ENCODE peak calls at places on chromosomes 11 and 22, in seven cellular contexts. One of them, this sample, is unnamed.

GRCh38 chr22:18955696-18956095 is 19.6 kb upstream of the PRODH start:
- DNase-seq in pons: no peak
- DNase-seq in AG09319: no peak
- DNase-seq in iPS-NIHi11: no peak
- DNase-seq in stimulated activated CD4-positive, alpha-beta T cell treated with anti-CD3 and anti-CD28 coated beads, TNF-alpha, amount 100 ng/mL, for 24 hours: no peak
- DNase-seq in activated CD8-positive, alpha-beta memory T cell treated with anti-CD3 and anti-CD28 coated beads for 1 hour: no peak
- DNase-seq in activated T-cell treated with anti-CD3 and anti-CD28 coated beads for 48 hours: no peak
- DNase-seq in this sample: no peak

GRCh38 chr11:112215621-112216020 is 10.6 kb upstream of the PTS start:
- DNase-seq in pons: no peak
- DNase-seq in AG09319: no peak
- DNase-seq in iPS-NIHi11: no peak
- DNase-seq in stimulated activated CD4-positive, alpha-beta T cell treated with anti-CD3 and anti-CD28 coated beads, TNF-alpha, amount 100 ng/mL, for 24 hours: no peak
- DNase-seq in activated CD8-positive, alpha-beta memory T cell treated with anti-CD3 and anti-CD28 coated beads for 1 hour: no peak
- DNase-seq in activated T-cell treated with anti-CD3 and anti-CD28 coated beads for 48 hours: no peak
- DNase-seq in this sample: no peak

GRCh38 chr11:33868646-33869461 is 23.0 kb downstream of the LMO2 start:
- DNase-seq in pons: no peak
- DNase-seq in AG09319: no peak
- DNase-seq in iPS-NIHi11: peak; percentile 23
- DNase-seq in stimulated activated CD4-positive, alpha-beta T cell treated with anti-CD3 and anti-CD28 coated beads, TNF-alpha, amount 100 ng/mL, for 24 hours: no peak
- DNase-seq in activated CD8-positive, alpha-beta memory T cell treated with anti-CD3 and anti-CD28 coated beads for 1 hour: no peak
- DNase-seq in activated T-cell treated with anti-CD3 and anti-CD28 coated beads for 48 hours: no peak
- DNase-seq in this sample: peak; percentile 13

GRCh38 chr22:37335819-37336199 is 53.5 kb downstream of the CYTH4 start:
- DNase-seq in pons: no peak
- DNase-seq in AG09319: no peak
- DNase-seq in iPS-NIHi11: no peak
- DNase-seq in stimulated activated CD4-positive, alpha-beta T cell treated with anti-CD3 and anti-CD28 coated beads, TNF-alpha, amount 100 ng/mL, for 24 hours: no peak
- DNase-seq in activated CD8-positive, alpha-beta memory T cell treated with anti-CD3 and anti-CD28 coated beads for 1 hour: no peak
- DNase-seq in activated T-cell treated with anti-CD3 and anti-CD28 coated beads for 48 hours: no peak
- DNase-seq in this sample: no peak

GRCh38 chr22:19713650-19714319 is 518 bp upstream of the SEPTIN5 start:
- DNase-seq in pons: no peak
- DNase-seq in AG09319: no peak
- DNase-seq in iPS-NIHi11: peak; percentile 72
- DNase-seq in stimulated activated CD4-positive, alpha-beta T cell treated with anti-CD3 and anti-CD28 coated beads, TNF-alpha, amount 100 ng/mL, for 24 hours: no peak
- DNase-seq in activated CD8-positive, alpha-beta memory T cell treated with anti-CD3 and anti-CD28 coated beads for 1 hour: no peak
- DNase-seq in activated T-cell treated with anti-CD3 and anti-CD28 coated beads for 48 hours: no peak
- DNase-seq in this sample: peak; percentile 23

GRCh38 chr11:84250834-84251613 is 964.9 kb upstream of the CCDC90B start:
- DNase-seq in pons: no peak
- DNase-seq in AG09319: no peak
- DNase-seq in iPS-NIHi11: no peak
- DNase-seq in stimulated activated CD4-positive, alpha-beta T cell treated with anti-CD3 and anti-CD28 coated beads, TNF-alpha, amount 100 ng/mL, for 24 hours: no peak
- DNase-seq in activated CD8-positive, alpha-beta memory T cell treated with anti-CD3 and anti-CD28 coated beads for 1 hour: no peak
- DNase-seq in activated T-cell treated with anti-CD3 and anti-CD28 coated beads for 48 hours: no peak
- DNase-seq in this sample: no peak

GRCh38 chr22:49400866-49401598 is 426.6 kb downstream of the BRD1 start:
- DNase-seq in pons: no peak
- DNase-seq in AG09319: no peak
- DNase-seq in iPS-NIHi11: no peak
- DNase-seq in stimulated activated CD4-positive, alpha-beta T cell treated with anti-CD3 and anti-CD28 coated beads, TNF-alpha, amount 100 ng/mL, for 24 hours: no peak
- DNase-seq in activated CD8-positive, alpha-beta memory T cell treated with anti-CD3 and anti-CD28 coated beads for 1 hour: no peak
- DNase-seq in activated T-cell treated with anti-CD3 and anti-CD28 coated beads for 48 hours: no peak
- DNase-seq in this sample: no peak

GRCh38 chr11:76589945-76590630 is 80.5 kb downstream of the LRRC32 start:
- DNase-seq in pons: no peak
- DNase-seq in AG09319: no peak
- DNase-seq in iPS-NIHi11: peak; percentile 48
- DNase-seq in stimulated activated CD4-positive, alpha-beta T cell treated with anti-CD3 and anti-CD28 coated beads, TNF-alpha, amount 100 ng/mL, for 24 hours: no peak
- DNase-seq in activated CD8-positive, alpha-beta memory T cell treated with anti-CD3 and anti-CD28 coated beads for 1 hour: no peak
- DNase-seq in activated T-cell treated with anti-CD3 and anti-CD28 coated beads for 48 hours: no peak
- DNase-seq in this sample: no peak

GRCh38 chr11:9626778-9627394 is 37.0 kb upstream of the SWAP70 start:
- DNase-seq in pons: no peak
- DNase-seq in AG09319: no peak
- DNase-seq in iPS-NIHi11: peak; percentile 73
- DNase-seq in stimulated activated CD4-positive, alpha-beta T cell treated with anti-CD3 and anti-CD28 coated beads, TNF-alpha, amount 100 ng/mL, for 24 hours: no peak
- DNase-seq in activated CD8-positive, alpha-beta memory T cell treated with anti-CD3 and anti-CD28 coated beads for 1 hour: no peak
- DNase-seq in activated T-cell treated with anti-CD3 and anti-CD28 coated beads for 48 hours: no peak
- DNase-seq in this sample: no peak

GRCh38 chr11:125313271-125314222 is 149.0 kb downstream of the PKNOX2 start:
- DNase-seq in pons: peak; percentile 4
- DNase-seq in AG09319: no peak
- DNase-seq in iPS-NIHi11: no peak
- DNase-seq in stimulated activated CD4-positive, alpha-beta T cell treated with anti-CD3 and anti-CD28 coated beads, TNF-alpha, amount 100 ng/mL, for 24 hours: no peak
- DNase-seq in activated CD8-positive, alpha-beta memory T cell treated with anti-CD3 and anti-CD28 coated beads for 1 hour: no peak
- DNase-seq in activated T-cell treated with anti-CD3 and anti-CD28 coated beads for 48 hours: no peak
- DNase-seq in this sample: peak; percentile 32

GRCh38 chr11:75868990-75869389 is 54.0 kb downstream of the UVRAG start:
- DNase-seq in pons: peak; percentile 55
- DNase-seq in AG09319: no peak
- DNase-seq in iPS-NIHi11: no peak
- DNase-seq in stimulated activated CD4-positive, alpha-beta T cell treated with anti-CD3 and anti-CD28 coated beads, TNF-alpha, amount 100 ng/mL, for 24 hours: no peak
- DNase-seq in activated CD8-positive, alpha-beta memory T cell treated with anti-CD3 and anti-CD28 coated beads for 1 hour: no peak
- DNase-seq in activated T-cell treated with anti-CD3 and anti-CD28 coated beads for 48 hours: no peak
- DNase-seq in this sample: no peak

GRCh38 chr11:83044958-83045712 is 26.6 kb downstream of the RAB30 start:
- DNase-seq in pons: no peak
- DNase-seq in AG09319: no peak
- DNase-seq in iPS-NIHi11: no peak
- DNase-seq in stimulated activated CD4-positive, alpha-beta T cell treated with anti-CD3 and anti-CD28 coated beads, TNF-alpha, amount 100 ng/mL, for 24 hours: no peak
- DNase-seq in activated CD8-positive, alpha-beta memory T cell treated with anti-CD3 and anti-CD28 coated beads for 1 hour: no peak
- DNase-seq in activated T-cell treated with anti-CD3 and anti-CD28 coated beads for 48 hours: no peak
- DNase-seq in this sample: no peak

GRCh38 chr11:44427432-44427831 is 117.5 kb upstream of the ALX4 start:
- DNase-seq in pons: no peak
- DNase-seq in AG09319: no peak
- DNase-seq in iPS-NIHi11: peak; percentile 73
- DNase-seq in stimulated activated CD4-positive, alpha-beta T cell treated with anti-CD3 and anti-CD28 coated beads, TNF-alpha, amount 100 ng/mL, for 24 hours: no peak
- DNase-seq in activated CD8-positive, alpha-beta memory T cell treated with anti-CD3 and anti-CD28 coated beads for 1 hour: no peak
- DNase-seq in activated T-cell treated with anti-CD3 and anti-CD28 coated beads for 48 hours: no peak
- DNase-seq in this sample: no peak

GRCh38 chr22:38935023-38935422 is 22.4 kb upstream of the APOBEC3A start:
- DNase-seq in pons: no peak
- DNase-seq in AG09319: no peak
- DNase-seq in iPS-NIHi11: no peak
- DNase-seq in stimulated activated CD4-positive, alpha-beta T cell treated with anti-CD3 and anti-CD28 coated beads, TNF-alpha, amount 100 ng/mL, for 24 hours: no peak
- DNase-seq in activated CD8-positive, alpha-beta memory T cell treated with anti-CD3 and anti-CD28 coated beads for 1 hour: no peak
- DNase-seq in activated T-cell treated with anti-CD3 and anti-CD28 coated beads for 48 hours: no peak
- DNase-seq in this sample: peak; percentile 96

GRCh38 chr11:14583252-14584105 is 60.1 kb upstream of the PDE3B start:
- DNase-seq in pons: no peak
- DNase-seq in AG09319: no peak
- DNase-seq in iPS-NIHi11: no peak
- DNase-seq in stimulated activated CD4-positive, alpha-beta T cell treated with anti-CD3 and anti-CD28 coated beads, TNF-alpha, amount 100 ng/mL, for 24 hours: no peak
- DNase-seq in activated CD8-positive, alpha-beta memory T cell treated with anti-CD3 and anti-CD28 coated beads for 1 hour: no peak
- DNase-seq in activated T-cell treated with anti-CD3 and anti-CD28 coated beads for 48 hours: no peak
- DNase-seq in this sample: no peak

GRCh38 chr22:23217171-23218052 is 37.1 kb downstream of the BCR start:
- DNase-seq in pons: no peak
- DNase-seq in AG09319: no peak
- DNase-seq in iPS-NIHi11: no peak
- DNase-seq in stimulated activated CD4-positive, alpha-beta T cell treated with anti-CD3 and anti-CD28 coated beads, TNF-alpha, amount 100 ng/mL, for 24 hours: no peak
- DNase-seq in activated CD8-positive, alpha-beta memory T cell treated with anti-CD3 and anti-CD28 coated beads for 1 hour: no peak
- DNase-seq in activated T-cell treated with anti-CD3 and anti-CD28 coated beads for 48 hours: no peak
- DNase-seq in this sample: no peak

GRCh38 chr11:72754544-72755155 is 2.4 kb upstream of the ARAP1 start:
- DNase-seq in pons: no peak
- DNase-seq in AG09319: no peak
- DNase-seq in iPS-NIHi11: no peak
- DNase-seq in stimulated activated CD4-positive, alpha-beta T cell treated with anti-CD3 and anti-CD28 coated beads, TNF-alpha, amount 100 ng/mL, for 24 hours: no peak
- DNase-seq in activated CD8-positive, alpha-beta memory T cell treated with anti-CD3 and anti-CD28 coated beads for 1 hour: no peak
- DNase-seq in activated T-cell treated with anti-CD3 and anti-CD28 coated beads for 48 hours: no peak
- DNase-seq in this sample: no peak

GRCh38 chr22:38452373-38453064 is 2.5 kb downstream of the KCNJ4 start:
- DNase-seq in pons: no peak
- DNase-seq in AG09319: no peak
- DNase-seq in iPS-NIHi11: no peak
- DNase-seq in stimulated activated CD4-positive, alpha-beta T cell treated with anti-CD3 and anti-CD28 coated beads, TNF-alpha, amount 100 ng/mL, for 24 hours: no peak
- DNase-seq in activated CD8-positive, alpha-beta memory T cell treated with anti-CD3 and anti-CD28 coated beads for 1 hour: no peak
- DNase-seq in activated T-cell treated with anti-CD3 and anti-CD28 coated beads for 48 hours: no peak
- DNase-seq in this sample: peak; percentile 52

GRCh38 chr11:69866648-69867047 is 47.4 kb upstream of the FGF3 start:
- DNase-seq in pons: no peak
- DNase-seq in AG09319: no peak
- DNase-seq in iPS-NIHi11: no peak
- DNase-seq in stimulated activated CD4-positive, alpha-beta T cell treated with anti-CD3 and anti-CD28 coated beads, TNF-alpha, amount 100 ng/mL, for 24 hours: no peak
- DNase-seq in activated CD8-positive, alpha-beta memory T cell treated with anti-CD3 and anti-CD28 coated beads for 1 hour: no peak
- DNase-seq in activated T-cell treated with anti-CD3 and anti-CD28 coated beads for 48 hours: no peak
- DNase-seq in this sample: no peak

GRCh38 chr22:37566329-37566837 is 6.1 kb downstream of the CDC42EP1 start:
- DNase-seq in pons: peak; percentile 43
- DNase-seq in AG09319: no peak
- DNase-seq in iPS-NIHi11: no peak
- DNase-seq in stimulated activated CD4-positive, alpha-beta T cell treated with anti-CD3 and anti-CD28 coated beads, TNF-alpha, amount 100 ng/mL, for 24 hours: no peak
- DNase-seq in activated CD8-positive, alpha-beta memory T cell treated with anti-CD3 and anti-CD28 coated beads for 1 hour: no peak
- DNase-seq in activated T-cell treated with anti-CD3 and anti-CD28 coated beads for 48 hours: peak; percentile 29
- DNase-seq in this sample: no peak

GRCh38 chr11:125351045-125351867 is 144.8 kb downstream of the FEZ1 start:
- DNase-seq in pons: no peak
- DNase-seq in AG09319: no peak
- DNase-seq in iPS-NIHi11: no peak
- DNase-seq in stimulated activated CD4-positive, alpha-beta T cell treated with anti-CD3 and anti-CD28 coated beads, TNF-alpha, amount 100 ng/mL, for 24 hours: no peak
- DNase-seq in activated CD8-positive, alpha-beta memory T cell treated with anti-CD3 and anti-CD28 coated beads for 1 hour: no peak
- DNase-seq in activated T-cell treated with anti-CD3 and anti-CD28 coated beads for 48 hours: no peak
- DNase-seq in this sample: no peak

GRCh38 chr11:17763244-17763643 is 28.7 kb downstream of the KCNC1 start:
- DNase-seq in pons: no peak
- DNase-seq in AG09319: no peak
- DNase-seq in iPS-NIHi11: no peak
- DNase-seq in stimulated activated CD4-positive, alpha-beta T cell treated with anti-CD3 and anti-CD28 coated beads, TNF-alpha, amount 100 ng/mL, for 24 hours: no peak
- DNase-seq in activated CD8-positive, alpha-beta memory T cell treated with anti-CD3 and anti-CD28 coated beads for 1 hour: no peak
- DNase-seq in activated T-cell treated with anti-CD3 and anti-CD28 coated beads for 48 hours: no peak
- DNase-seq in this sample: no peak

GRCh38 chr11:48049036-48049435 is 68.7 kb downstream of the PTPRJ start:
- DNase-seq in pons: no peak
- DNase-seq in AG09319: no peak
- DNase-seq in iPS-NIHi11: no peak
- DNase-seq in stimulated activated CD4-positive, alpha-beta T cell treated with anti-CD3 and anti-CD28 coated beads, TNF-alpha, amount 100 ng/mL, for 24 hours: no peak
- DNase-seq in activated CD8-positive, alpha-beta memory T cell treated with anti-CD3 and anti-CD28 coated beads for 1 hour: no peak
- DNase-seq in activated T-cell treated with anti-CD3 and anti-CD28 coated beads for 48 hours: no peak
- DNase-seq in this sample: no peak

GRCh38 chr11:129323896-129324522 is 51.6 kb upstream of the BARX2 start:
- DNase-seq in pons: peak; percentile 59
- DNase-seq in AG09319: peak; percentile 4
- DNase-seq in iPS-NIHi11: no peak
- DNase-seq in stimulated activated CD4-positive, alpha-beta T cell treated with anti-CD3 and anti-CD28 coated beads, TNF-alpha, amount 100 ng/mL, for 24 hours: no peak
- DNase-seq in activated CD8-positive, alpha-beta memory T cell treated with anti-CD3 and anti-CD28 coated beads for 1 hour: no peak
- DNase-seq in activated T-cell treated with anti-CD3 and anti-CD28 coated beads for 48 hours: no peak
- DNase-seq in this sample: no peak

GRCh38 chr11:73206751-73207280 is 11.3 kb upstream of the P2RY2 start:
- DNase-seq in pons: no peak
- DNase-seq in AG09319: no peak
- DNase-seq in iPS-NIHi11: no peak
- DNase-seq in stimulated activated CD4-positive, alpha-beta T cell treated with anti-CD3 and anti-CD28 coated beads, TNF-alpha, amount 100 ng/mL, for 24 hours: no peak
- DNase-seq in activated CD8-positive, alpha-beta memory T cell treated with anti-CD3 and anti-CD28 coated beads for 1 hour: no peak
- DNase-seq in activated T-cell treated with anti-CD3 and anti-CD28 coated beads for 48 hours: no peak
- DNase-seq in this sample: no peak

GRCh38 chr11:78160557-78160956 is 21.1 kb upstream of the ALG8 start:
- DNase-seq in pons: no peak
- DNase-seq in AG09319: no peak
- DNase-seq in iPS-NIHi11: no peak
- DNase-seq in stimulated activated CD4-positive, alpha-beta T cell treated with anti-CD3 and anti-CD28 coated beads, TNF-alpha, amount 100 ng/mL, for 24 hours: no peak
- DNase-seq in activated CD8-positive, alpha-beta memory T cell treated with anti-CD3 and anti-CD28 coated beads for 1 hour: no peak
- DNase-seq in activated T-cell treated with anti-CD3 and anti-CD28 coated beads for 48 hours: no peak
- DNase-seq in this sample: no peak

GRCh38 chr22:20749453-20749852 is 24.5 kb upstream of the SERPIND1 start:
- DNase-seq in pons: no peak
- DNase-seq in AG09319: no peak
- DNase-seq in iPS-NIHi11: no peak
- DNase-seq in stimulated activated CD4-positive, alpha-beta T cell treated with anti-CD3 and anti-CD28 coated beads, TNF-alpha, amount 100 ng/mL, for 24 hours: no peak
- DNase-seq in activated CD8-positive, alpha-beta memory T cell treated with anti-CD3 and anti-CD28 coated beads for 1 hour: no peak
- DNase-seq in activated T-cell treated with anti-CD3 and anti-CD28 coated beads for 48 hours: no peak
- DNase-seq in this sample: peak; percentile 63

GRCh38 chr22:31998784-31999435 is 44.2 kb upstream of the SLC5A1 start:
- DNase-seq in pons: no peak
- DNase-seq in AG09319: no peak
- DNase-seq in iPS-NIHi11: no peak
- DNase-seq in stimulated activated CD4-positive, alpha-beta T cell treated with anti-CD3 and anti-CD28 coated beads, TNF-alpha, amount 100 ng/mL, for 24 hours: no peak
- DNase-seq in activated CD8-positive, alpha-beta memory T cell treated with anti-CD3 and anti-CD28 coated beads for 1 hour: no peak
- DNase-seq in activated T-cell treated with anti-CD3 and anti-CD28 coated beads for 48 hours: no peak
- DNase-seq in this sample: no peak

GRCh38 chr22:47151490-47151889 is 389.0 kb downstream of the TBC1D22A start:
- DNase-seq in pons: no peak
- DNase-seq in AG09319: no peak
- DNase-seq in iPS-NIHi11: no peak
- DNase-seq in stimulated activated CD4-positive, alpha-beta T cell treated with anti-CD3 and anti-CD28 coated beads, TNF-alpha, amount 100 ng/mL, for 24 hours: no peak
- DNase-seq in activated CD8-positive, alpha-beta memory T cell treated with anti-CD3 and anti-CD28 coated beads for 1 hour: no peak
- DNase-seq in activated T-cell treated with anti-CD3 and anti-CD28 coated beads for 48 hours: no peak
- DNase-seq in this sample: no peak

GRCh38 chr11:119378851-119379465 is 2.5 kb downstream of the USP2 start:
- DNase-seq in pons: no peak
- DNase-seq in AG09319: no peak
- DNase-seq in iPS-NIHi11: no peak
- DNase-seq in stimulated activated CD4-positive, alpha-beta T cell treated with anti-CD3 and anti-CD28 coated beads, TNF-alpha, amount 100 ng/mL, for 24 hours: no peak
- DNase-seq in activated CD8-positive, alpha-beta memory T cell treated with anti-CD3 and anti-CD28 coated beads for 1 hour: no peak
- DNase-seq in activated T-cell treated with anti-CD3 and anti-CD28 coated beads for 48 hours: no peak
- DNase-seq in this sample: no peak

GRCh38 chr11:113272927-113273615 is 41.3 kb upstream of the TTC12 start:
- DNase-seq in pons: no peak
- DNase-seq in AG09319: no peak
- DNase-seq in iPS-NIHi11: no peak
- DNase-seq in stimulated activated CD4-positive, alpha-beta T cell treated with anti-CD3 and anti-CD28 coated beads, TNF-alpha, amount 100 ng/mL, for 24 hours: no peak
- DNase-seq in activated CD8-positive, alpha-beta memory T cell treated with anti-CD3 and anti-CD28 coated beads for 1 hour: no peak
- DNase-seq in activated T-cell treated with anti-CD3 and anti-CD28 coated beads for 48 hours: no peak
- DNase-seq in this sample: no peak

GRCh38 chr22:45400046-45400445 is 13.4 kb downstream of the SMC1B start:
- DNase-seq in pons: no peak
- DNase-seq in AG09319: no peak
- DNase-seq in iPS-NIHi11: no peak
- DNase-seq in stimulated activated CD4-positive, alpha-beta T cell treated with anti-CD3 and anti-CD28 coated beads, TNF-alpha, amount 100 ng/mL, for 24 hours: no peak
- DNase-seq in activated CD8-positive, alpha-beta memory T cell treated with anti-CD3 and anti-CD28 coated beads for 1 hour: no peak
- DNase-seq in activated T-cell treated with anti-CD3 and anti-CD28 coated beads for 48 hours: no peak
- DNase-seq in this sample: no peak

GRCh38 chr11:83025267-83025704 is 46.4 kb downstream of the RAB30 start:
- DNase-seq in pons: peak; percentile 96
- DNase-seq in AG09319: no peak
- DNase-seq in iPS-NIHi11: no peak
- DNase-seq in stimulated activated CD4-positive, alpha-beta T cell treated with anti-CD3 and anti-CD28 coated beads, TNF-alpha, amount 100 ng/mL, for 24 hours: no peak
- DNase-seq in activated CD8-positive, alpha-beta memory T cell treated with anti-CD3 and anti-CD28 coated beads for 1 hour: no peak
- DNase-seq in activated T-cell treated with anti-CD3 and anti-CD28 coated beads for 48 hours: no peak
- DNase-seq in this sample: no peak

GRCh38 chr11:111982019-111982464 is 43.2 kb upstream of the DLAT start:
- DNase-seq in pons: peak; percentile 79
- DNase-seq in AG09319: no peak
- DNase-seq in iPS-NIHi11: peak; percentile 60
- DNase-seq in stimulated activated CD4-positive, alpha-beta T cell treated with anti-CD3 and anti-CD28 coated beads, TNF-alpha, amount 100 ng/mL, for 24 hours: peak; percentile 31
- DNase-seq in activated CD8-positive, alpha-beta memory T cell treated with anti-CD3 and anti-CD28 coated beads for 1 hour: no peak
- DNase-seq in activated T-cell treated with anti-CD3 and anti-CD28 coated beads for 48 hours: peak; percentile 35
- DNase-seq in this sample: peak; percentile 86

GRCh38 chr22:43921361-43921760 is 2.2 kb upstream of the PNPLA3 start:
- DNase-seq in pons: peak; percentile 32
- DNase-seq in AG09319: no peak
- DNase-seq in iPS-NIHi11: no peak
- DNase-seq in stimulated activated CD4-positive, alpha-beta T cell treated with anti-CD3 and anti-CD28 coated beads, TNF-alpha, amount 100 ng/mL, for 24 hours: no peak
- DNase-seq in activated CD8-positive, alpha-beta memory T cell treated with anti-CD3 and anti-CD28 coated beads for 1 hour: no peak
- DNase-seq in activated T-cell treated with anti-CD3 and anti-CD28 coated beads for 48 hours: no peak
- DNase-seq in this sample: no peak

GRCh38 chr11:68889948-68890446 is 13.6 kb downstream of the MRPL21 start:
- DNase-seq in pons: no peak
- DNase-seq in AG09319: peak; percentile 94
- DNase-seq in iPS-NIHi11: peak; percentile 88
- DNase-seq in stimulated activated CD4-positive, alpha-beta T cell treated with anti-CD3 and anti-CD28 coated beads, TNF-alpha, amount 100 ng/mL, for 24 hours: no peak
- DNase-seq in activated CD8-positive, alpha-beta memory T cell treated with anti-CD3 and anti-CD28 coated beads for 1 hour: no peak
- DNase-seq in activated T-cell treated with anti-CD3 and anti-CD28 coated beads for 48 hours: peak; percentile 6
- DNase-seq in this sample: no peak

GRCh38 chr22:36331306-36331911 is 56.4 kb downstream of the MYH9 start:
- DNase-seq in pons: peak; percentile 80
- DNase-seq in AG09319: no peak
- DNase-seq in iPS-NIHi11: peak; percentile 58
- DNase-seq in stimulated activated CD4-positive, alpha-beta T cell treated with anti-CD3 and anti-CD28 coated beads, TNF-alpha, amount 100 ng/mL, for 24 hours: peak; percentile 66
- DNase-seq in activated CD8-positive, alpha-beta memory T cell treated with anti-CD3 and anti-CD28 coated beads for 1 hour: peak; percentile 62
- DNase-seq in activated T-cell treated with anti-CD3 and anti-CD28 coated beads for 48 hours: peak; percentile 73
- DNase-seq in this sample: no peak

GRCh38 chr11:44592125-44592643 is 26.7 kb downstream of the CD82 start:
- DNase-seq in pons: no peak
- DNase-seq in AG09319: no peak
- DNase-seq in iPS-NIHi11: no peak
- DNase-seq in stimulated activated CD4-positive, alpha-beta T cell treated with anti-CD3 and anti-CD28 coated beads, TNF-alpha, amount 100 ng/mL, for 24 hours: no peak
- DNase-seq in activated CD8-positive, alpha-beta memory T cell treated with anti-CD3 and anti-CD28 coated beads for 1 hour: no peak
- DNase-seq in activated T-cell treated with anti-CD3 and anti-CD28 coated beads for 48 hours: no peak
- DNase-seq in this sample: no peak